ENCODE peak calls at places on chromosomes 4 and X, in six cellular contexts. One of them, this sample, is unnamed.

GRCh38 chr4:99394913-99395312 is 40.2 kb downstream of the ADH7 start:
- DNase-seq in A549: no peak
- DNase-seq in K562: no peak
- DNase-seq in SK-N-SH: no peak
- DNase-seq in GM12878: no peak
- DNase-seq in HepG2: no peak
- DNase-seq in this sample: no peak

GRCh38 chr4:83852085-83852451 is 316.2 kb downstream of the GPAT3 start:
- DNase-seq in A549: peak
- DNase-seq in K562: no peak
- DNase-seq in SK-N-SH: no peak
- DNase-seq in GM12878: no peak
- DNase-seq in HepG2: peak
- DNase-seq in this sample: no peak

GRCh38 chr4:141255016-141255415 is 34.3 kb downstream of the ZNF330 start:
- DNase-seq in A549: no peak
- DNase-seq in K562: no peak
- DNase-seq in SK-N-SH: no peak
- DNase-seq in GM12878: no peak
- DNase-seq in HepG2: no peak
- DNase-seq in this sample: no peak

GRCh38 chr4:3498901-3499510 is 33.2 kb downstream of the LRPAP1 start:
- DNase-seq in A549: no peak
- DNase-seq in K562: no peak
- DNase-seq in SK-N-SH: no peak
- DNase-seq in GM12878: no peak
- DNase-seq in HepG2: no peak
- DNase-seq in this sample: no peak

GRCh38 chr4:150217192-150217591 is 138.9 kb downstream of the DCLK2 start:
- DNase-seq in A549: peak
- DNase-seq in K562: no peak
- DNase-seq in SK-N-SH: no peak
- DNase-seq in GM12878: no peak
- DNase-seq in HepG2: peak
- DNase-seq in this sample: no peak

GRCh38 chr4:128835498-128836222 is 26.2 kb downstream of the JADE1 start:
- DNase-seq in A549: no peak
- DNase-seq in K562: no peak
- DNase-seq in SK-N-SH: no peak
- DNase-seq in GM12878: no peak
- DNase-seq in HepG2: no peak
- DNase-seq in this sample: no peak

GRCh38 chr4:81466841-81467671 is 4.7 kb downstream of the RASGEF1B start:
- DNase-seq in A549: peak
- DNase-seq in K562: peak
- DNase-seq in SK-N-SH: peak
- DNase-seq in GM12878: peak
- DNase-seq in HepG2: peak
- DNase-seq in this sample: peak

GRCh38 chr4:38805530-38806145 is 1.0 kb upstream of the TLR1 start:
- DNase-seq in A549: no peak
- DNase-seq in K562: no peak
- DNase-seq in SK-N-SH: no peak
- DNase-seq in GM12878: peak
- DNase-seq in HepG2: no peak
- DNase-seq in this sample: no peak

GRCh38 chrX:69133561-69134542 is 31.4 kb downstream of the PJA1 start:
- DNase-seq in A549: peak
- DNase-seq in K562: peak
- DNase-seq in SK-N-SH: peak
- DNase-seq in GM12878: no peak
- DNase-seq in HepG2: peak
- DNase-seq in this sample: no peak

GRCh38 chr4:82687531-82687930 is 111.1 kb downstream of the SCD5 start:
- DNase-seq in A549: no peak
- DNase-seq in K562: no peak
- DNase-seq in SK-N-SH: no peak
- DNase-seq in GM12878: peak
- DNase-seq in HepG2: no peak
- DNase-seq in this sample: no peak

GRCh38 chr4:57037982-57038604 is 59.4 kb downstream of the POLR2B start:
- DNase-seq in A549: peak
- DNase-seq in K562: peak
- DNase-seq in SK-N-SH: peak
- DNase-seq in GM12878: no peak
- DNase-seq in HepG2: peak
- DNase-seq in this sample: peak

GRCh38 chr4:2672082-2672481 is 84.1 kb downstream of the TNIP2 start:
- DNase-seq in A549: no peak
- DNase-seq in K562: no peak
- DNase-seq in SK-N-SH: no peak
- DNase-seq in GM12878: no peak
- DNase-seq in HepG2: no peak
- DNase-seq in this sample: no peak

GRCh38 chr4:3346146-3346545 is 53.3 kb downstream of the RGS12 start:
- DNase-seq in A549: peak
- DNase-seq in K562: peak
- DNase-seq in SK-N-SH: peak
- DNase-seq in GM12878: peak
- DNase-seq in HepG2: peak
- DNase-seq in this sample: no peak

GRCh38 chr4:139278956-139279722 is 886 bp downstream of the MGARP start:
- DNase-seq in A549: no peak
- DNase-seq in K562: no peak
- DNase-seq in SK-N-SH: peak
- DNase-seq in GM12878: no peak
- DNase-seq in HepG2: no peak
- DNase-seq in this sample: peak

GRCh38 chr4:147853706-147854105 is 121.8 kb downstream of the ARHGAP10 start:
- DNase-seq in A549: no peak
- DNase-seq in K562: no peak
- DNase-seq in SK-N-SH: peak
- DNase-seq in GM12878: no peak
- DNase-seq in HepG2: no peak
- DNase-seq in this sample: no peak

GRCh38 chr4:20520901-20521300 is 179.4 kb upstream of the PACRGL start:
- DNase-seq in A549: no peak
- DNase-seq in K562: no peak
- DNase-seq in SK-N-SH: peak
- DNase-seq in GM12878: no peak
- DNase-seq in HepG2: no peak
- DNase-seq in this sample: no peak

GRCh38 chr4:41179086-41179374 is 35.3 kb downstream of the APBB2 start:
- DNase-seq in A549: no peak
- DNase-seq in K562: no peak
- DNase-seq in SK-N-SH: no peak
- DNase-seq in GM12878: no peak
- DNase-seq in HepG2: no peak
- DNase-seq in this sample: no peak

GRCh38 chrX:93673869-93674271 is at the start of gene FAM133A:
- DNase-seq in A549: peak
- DNase-seq in K562: no peak
- DNase-seq in SK-N-SH: peak
- DNase-seq in GM12878: no peak
- DNase-seq in HepG2: no peak
- DNase-seq in this sample: no peak

GRCh38 chr4:165877291-165877690 is 4.3 kb downstream of the TLL1 start:
- DNase-seq in A549: no peak
- DNase-seq in K562: no peak
- DNase-seq in SK-N-SH: no peak
- DNase-seq in GM12878: no peak
- DNase-seq in HepG2: no peak
- DNase-seq in this sample: no peak

GRCh38 chrX:71917621-71918341 is 7.1 kb downstream of the NHSL2 start:
- DNase-seq in A549: peak
- DNase-seq in K562: no peak
- DNase-seq in SK-N-SH: no peak
- DNase-seq in GM12878: no peak
- DNase-seq in HepG2: no peak
- DNase-seq in this sample: no peak

GRCh38 chr4:102263024-102263787 is 82.1 kb downstream of the SLC39A8 start:
- DNase-seq in A549: peak
- DNase-seq in K562: peak
- DNase-seq in SK-N-SH: peak
- DNase-seq in GM12878: no peak
- DNase-seq in HepG2: peak
- DNase-seq in this sample: no peak

GRCh38 chrX:112931900-112932299 is 91.3 kb upstream of the AMOT start:
- DNase-seq in A549: no peak
- DNase-seq in K562: no peak
- DNase-seq in SK-N-SH: no peak
- DNase-seq in GM12878: no peak
- DNase-seq in HepG2: no peak
- DNase-seq in this sample: no peak

GRCh38 chrX:112935029-112935428 is 94.4 kb upstream of the AMOT start:
- DNase-seq in A549: no peak
- DNase-seq in K562: no peak
- DNase-seq in SK-N-SH: no peak
- DNase-seq in GM12878: no peak
- DNase-seq in HepG2: no peak
- DNase-seq in this sample: no peak

DNA sequence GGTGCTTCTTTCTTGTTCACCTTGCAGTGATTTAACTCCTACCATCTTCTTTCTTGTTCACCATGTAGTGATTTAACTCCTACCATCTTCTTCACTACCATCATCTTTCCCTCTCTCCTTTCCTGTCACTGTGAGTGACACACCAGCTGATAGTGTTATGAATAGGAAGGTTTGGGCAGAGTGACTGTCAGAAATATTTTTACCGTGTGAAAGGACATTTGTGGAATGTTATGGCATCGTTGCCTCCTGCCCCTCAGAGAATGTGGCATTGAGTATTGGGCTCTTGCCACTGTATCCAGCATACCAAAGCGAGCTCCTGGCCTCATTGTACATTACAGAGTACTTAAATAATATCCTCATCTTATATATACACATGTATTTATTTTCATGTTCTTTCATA is 90.8 kb upstream of the AMOT start:
- DNase-seq in A549: no peak
- DNase-seq in K562: no peak
- DNase-seq in SK-N-SH: no peak
- DNase-seq in GM12878: no peak
- DNase-seq in HepG2: no peak
- DNase-seq in this sample: no peak
- TF ChIP-seq CHD2 in A549: no peak
- TF ChIP-seq CHD2 in K562: no peak
- TF ChIP-seq CHD2 in SK-N-SH: no peak
- TF ChIP-seq CHD2 in GM12878: no peak
- TF ChIP-seq CHD2 in HepG2: no peak
- TF ChIP-seq CHD2 in this sample: no peak

GRCh38 chrX:106378616-106379015 is 210.5 kb downstream of the PWWP3B start:
- DNase-seq in A549: no peak
- DNase-seq in K562: no peak
- DNase-seq in SK-N-SH: no peak
- DNase-seq in GM12878: no peak
- DNase-seq in HepG2: no peak
- DNase-seq in this sample: no peak
- TF ChIP-seq CHD2 in A549: no peak
- TF ChIP-seq CHD2 in K562: no peak
- TF ChIP-seq CHD2 in SK-N-SH: no peak
- TF ChIP-seq CHD2 in GM12878: no peak
- TF ChIP-seq CHD2 in HepG2: no peak
- TF ChIP-seq CHD2 in this sample: no peak

GRCh38 chr4:11106190-11106589 is 322.5 kb downstream of the HS3ST1 start:
- DNase-seq in A549: no peak
- DNase-seq in K562: no peak
- DNase-seq in SK-N-SH: no peak
- DNase-seq in GM12878: no peak
- DNase-seq in HepG2: no peak
- DNase-seq in this sample: no peak

GRCh38 chr4:11111370-11111769 is 317.3 kb downstream of the HS3ST1 start:
- DNase-seq in A549: no peak
- DNase-seq in K562: no peak
- DNase-seq in SK-N-SH: no peak
- DNase-seq in GM12878: no peak
- DNase-seq in HepG2: no peak
- DNase-seq in this sample: no peak

GRCh38 chr4:11111876-11112275 is 316.8 kb downstream of the HS3ST1 start:
- DNase-seq in A549: no peak
- DNase-seq in K562: no peak
- DNase-seq in SK-N-SH: no peak
- DNase-seq in GM12878: no peak
- DNase-seq in HepG2: no peak
- DNase-seq in this sample: no peak

GRCh38 chr4:11105715-11106114 is 323.0 kb downstream of the HS3ST1 start:
- DNase-seq in A549: no peak
- DNase-seq in K562: no peak
- DNase-seq in SK-N-SH: no peak
- DNase-seq in GM12878: no peak
- DNase-seq in HepG2: no peak
- DNase-seq in this sample: no peak

GRCh38 chr4:11106769-11107168 is 321.9 kb downstream of the HS3ST1 start:
- DNase-seq in A549: no peak
- DNase-seq in K562: no peak
- DNase-seq in SK-N-SH: no peak
- DNase-seq in GM12878: no peak
- DNase-seq in HepG2: no peak
- DNase-seq in this sample: no peak
- TF ChIP-seq CHD2 in A549: no peak
- TF ChIP-seq CHD2 in K562: no peak
- TF ChIP-seq CHD2 in SK-N-SH: no peak
- TF ChIP-seq CHD2 in GM12878: no peak
- TF ChIP-seq CHD2 in HepG2: no peak
- TF ChIP-seq CHD2 in this sample: no peak

GRCh38 chr4:26557164-26557563 is 26.7 kb upstream of the TBC1D19 start:
- DNase-seq in A549: no peak
- DNase-seq in K562: no peak
- DNase-seq in SK-N-SH: peak
- DNase-seq in GM12878: no peak
- DNase-seq in HepG2: no peak
- DNase-seq in this sample: no peak
- TF ChIP-seq CHD2 in A549: no peak
- TF ChIP-seq CHD2 in K562: no peak
- TF ChIP-seq CHD2 in SK-N-SH: no peak
- TF ChIP-seq CHD2 in GM12878: no peak
- TF ChIP-seq CHD2 in HepG2: no peak
- TF ChIP-seq CHD2 in this sample: no peak

DNA sequence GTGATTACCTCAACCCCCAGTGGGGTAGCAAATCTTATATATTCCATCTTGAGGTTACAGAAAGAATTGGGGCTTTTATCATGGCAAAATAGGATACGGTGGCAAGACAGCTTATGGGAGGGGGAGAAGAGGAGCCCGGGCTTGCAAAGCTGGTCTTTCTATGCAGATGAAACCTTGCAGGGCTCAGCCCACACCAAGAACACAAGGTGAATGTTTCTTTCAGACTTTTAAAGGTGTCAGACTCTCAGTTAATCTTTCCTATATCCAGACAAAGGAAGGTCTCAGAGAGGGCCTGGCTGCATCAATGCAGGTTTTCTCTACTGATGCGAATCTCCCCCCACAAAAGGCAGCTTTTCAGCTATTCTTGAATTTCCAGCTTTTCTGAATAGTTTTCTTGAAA is 59.9 kb upstream of the WDR17 start:
- DNase-seq in A549: no peak
- DNase-seq in K562: no peak
- DNase-seq in SK-N-SH: no peak
- DNase-seq in GM12878: no peak
- DNase-seq in HepG2: no peak
- DNase-seq in this sample: no peak
- TF ChIP-seq CHD2 in A549: no peak
- TF ChIP-seq CHD2 in K562: no peak
- TF ChIP-seq CHD2 in SK-N-SH: no peak
- TF ChIP-seq CHD2 in GM12878: no peak
- TF ChIP-seq CHD2 in HepG2: no peak
- TF ChIP-seq CHD2 in this sample: no peak

This sample was measured in H1.